ENCODE peak calls at places on chromosomes 13 and 19, in five cellular contexts. One of them, this sample, is unnamed.
A peak's percentile ranks its signal among the peaks of the same experiment; 100 is the strongest.

GRCh38 chr19:752652-753517 is 2.0 kb downstream of the MISP start:
- DNase-seq in PC-3: peak; percentile 94
- DNase-seq in brain microvascular endothelial cell: peak; percentile 84
- DNase-seq in stimulated activated CD4-positive, alpha-beta T cell treated with anti-CD3 and anti-CD28 coated beads, Interleukin-2, amount 100 ng/mL, for 24 hours: no peak
- DNase-seq in omental fat pad: peak; percentile 38
- DNase-seq in this sample: no peak

GRCh38 chr13:74550039-74550438 is 415.8 kb upstream of the KLF12 start:
- DNase-seq in PC-3: no peak
- DNase-seq in brain microvascular endothelial cell: no peak
- DNase-seq in stimulated activated CD4-positive, alpha-beta T cell treated with anti-CD3 and anti-CD28 coated beads, Interleukin-2, amount 100 ng/mL, for 24 hours: no peak
- DNase-seq in omental fat pad: no peak
- DNase-seq in this sample: no peak

GRCh38 chr19:48244289-48244688 is 11.4 kb downstream of the CARD8 start:
- DNase-seq in PC-3: peak; percentile 12
- DNase-seq in brain microvascular endothelial cell: peak; percentile 26
- DNase-seq in stimulated activated CD4-positive, alpha-beta T cell treated with anti-CD3 and anti-CD28 coated beads, Interleukin-2, amount 100 ng/mL, for 24 hours: peak; percentile 52
- DNase-seq in omental fat pad: no peak
- DNase-seq in this sample: no peak

GRCh38 chr13:71858647-71859046 is 8.4 kb downstream of the DACH1 start:
- DNase-seq in PC-3: no peak
- DNase-seq in brain microvascular endothelial cell: no peak
- DNase-seq in stimulated activated CD4-positive, alpha-beta T cell treated with anti-CD3 and anti-CD28 coated beads, Interleukin-2, amount 100 ng/mL, for 24 hours: no peak
- DNase-seq in omental fat pad: no peak
- DNase-seq in this sample: no peak

GRCh38 chr13:48158290-48158689 is 63.4 kb upstream of the MED4 start:
- DNase-seq in PC-3: no peak
- DNase-seq in brain microvascular endothelial cell: no peak
- DNase-seq in stimulated activated CD4-positive, alpha-beta T cell treated with anti-CD3 and anti-CD28 coated beads, Interleukin-2, amount 100 ng/mL, for 24 hours: no peak
- DNase-seq in omental fat pad: no peak
- DNase-seq in this sample: no peak

GRCh38 chr19:30570194-30570593 is 198.0 kb downstream of the ZNF536 start:
- DNase-seq in PC-3: no peak
- DNase-seq in brain microvascular endothelial cell: no peak
- DNase-seq in stimulated activated CD4-positive, alpha-beta T cell treated with anti-CD3 and anti-CD28 coated beads, Interleukin-2, amount 100 ng/mL, for 24 hours: no peak
- DNase-seq in omental fat pad: no peak
- DNase-seq in this sample: no peak

GRCh38 chr13:113546571-113547247 is 37.8 kb upstream of the TFDP1 start:
- DNase-seq in PC-3: no peak
- DNase-seq in brain microvascular endothelial cell: peak; percentile 34
- DNase-seq in stimulated activated CD4-positive, alpha-beta T cell treated with anti-CD3 and anti-CD28 coated beads, Interleukin-2, amount 100 ng/mL, for 24 hours: no peak
- DNase-seq in omental fat pad: no peak
- DNase-seq in this sample: no peak

GRCh38 chr13:32627793-32628192 is 41.5 kb downstream of the PDS5B start:
- DNase-seq in PC-3: no peak
- DNase-seq in brain microvascular endothelial cell: no peak
- DNase-seq in stimulated activated CD4-positive, alpha-beta T cell treated with anti-CD3 and anti-CD28 coated beads, Interleukin-2, amount 100 ng/mL, for 24 hours: no peak
- DNase-seq in omental fat pad: no peak
- DNase-seq in this sample: no peak

GRCh38 chr13:37484056-37484455 is 114.5 kb downstream of the POSTN start:
- DNase-seq in PC-3: no peak
- DNase-seq in brain microvascular endothelial cell: no peak
- DNase-seq in stimulated activated CD4-positive, alpha-beta T cell treated with anti-CD3 and anti-CD28 coated beads, Interleukin-2, amount 100 ng/mL, for 24 hours: no peak
- DNase-seq in omental fat pad: no peak
- DNase-seq in this sample: no peak

GRCh38 chr19:41714598-41714997 is 6.2 kb downstream of the CEACAM5 start:
- DNase-seq in PC-3: no peak
- DNase-seq in brain microvascular endothelial cell: no peak
- DNase-seq in stimulated activated CD4-positive, alpha-beta T cell treated with anti-CD3 and anti-CD28 coated beads, Interleukin-2, amount 100 ng/mL, for 24 hours: no peak
- DNase-seq in omental fat pad: no peak
- DNase-seq in this sample: no peak

GRCh38 chr19:27881213-27881612 is 1331.7 kb downstream of the UQCRFS1 start:
- DNase-seq in PC-3: no peak
- DNase-seq in brain microvascular endothelial cell: no peak
- DNase-seq in stimulated activated CD4-positive, alpha-beta T cell treated with anti-CD3 and anti-CD28 coated beads, Interleukin-2, amount 100 ng/mL, for 24 hours: no peak
- DNase-seq in omental fat pad: no peak
- DNase-seq in this sample: no peak

GRCh38 chr19:34255546-34255945 is 1.2 kb downstream of the GARRE1 start:
- DNase-seq in PC-3: no peak
- DNase-seq in brain microvascular endothelial cell: no peak
- DNase-seq in stimulated activated CD4-positive, alpha-beta T cell treated with anti-CD3 and anti-CD28 coated beads, Interleukin-2, amount 100 ng/mL, for 24 hours: no peak
- DNase-seq in omental fat pad: no peak
- DNase-seq in this sample: no peak

GRCh38 chr13:21677075-21677628 is 6.3 kb downstream of the FGF9 start:
- DNase-seq in PC-3: no peak
- DNase-seq in brain microvascular endothelial cell: no peak
- DNase-seq in stimulated activated CD4-positive, alpha-beta T cell treated with anti-CD3 and anti-CD28 coated beads, Interleukin-2, amount 100 ng/mL, for 24 hours: no peak
- DNase-seq in omental fat pad: no peak
- DNase-seq in this sample: no peak

GRCh38 chr19:45863840-45864628 is at the start of gene FOXA3:
- DNase-seq in PC-3: peak; percentile 39
- DNase-seq in brain microvascular endothelial cell: no peak
- DNase-seq in stimulated activated CD4-positive, alpha-beta T cell treated with anti-CD3 and anti-CD28 coated beads, Interleukin-2, amount 100 ng/mL, for 24 hours: peak; percentile 64
- DNase-seq in omental fat pad: no peak
- DNase-seq in this sample: no peak

GRCh38 chr19:4375164-4375619 is 25.2 kb downstream of the SH3GL1 start:
- DNase-seq in PC-3: peak; percentile 95
- DNase-seq in brain microvascular endothelial cell: no peak
- DNase-seq in stimulated activated CD4-positive, alpha-beta T cell treated with anti-CD3 and anti-CD28 coated beads, Interleukin-2, amount 100 ng/mL, for 24 hours: no peak
- DNase-seq in omental fat pad: no peak
- DNase-seq in this sample: no peak

GRCh38 chr19:771332-771785 is 20.4 kb downstream of the MISP start:
- DNase-seq in PC-3: peak; percentile 50
- DNase-seq in brain microvascular endothelial cell: peak; percentile 22
- DNase-seq in stimulated activated CD4-positive, alpha-beta T cell treated with anti-CD3 and anti-CD28 coated beads, Interleukin-2, amount 100 ng/mL, for 24 hours: no peak
- DNase-seq in omental fat pad: no peak
- DNase-seq in this sample: no peak

GRCh38 chr19:39154626-39155100 is 29.1 kb downstream of the PAK4 start:
- DNase-seq in PC-3: peak; percentile 75
- DNase-seq in brain microvascular endothelial cell: no peak
- DNase-seq in stimulated activated CD4-positive, alpha-beta T cell treated with anti-CD3 and anti-CD28 coated beads, Interleukin-2, amount 100 ng/mL, for 24 hours: no peak
- DNase-seq in omental fat pad: no peak
- DNase-seq in this sample: no peak

GRCh38 chr19:40592170-40592569 is 9.0 kb upstream of the LTBP4 start:
- DNase-seq in PC-3: peak; percentile 64
- DNase-seq in brain microvascular endothelial cell: peak; percentile 71
- DNase-seq in stimulated activated CD4-positive, alpha-beta T cell treated with anti-CD3 and anti-CD28 coated beads, Interleukin-2, amount 100 ng/mL, for 24 hours: no peak
- DNase-seq in omental fat pad: no peak
- DNase-seq in this sample: no peak

GRCh38 chr19:48900477-48901452 is 653 bp downstream of the NUCB1 start:
- DNase-seq in PC-3: peak; percentile 23
- DNase-seq in brain microvascular endothelial cell: no peak
- DNase-seq in stimulated activated CD4-positive, alpha-beta T cell treated with anti-CD3 and anti-CD28 coated beads, Interleukin-2, amount 100 ng/mL, for 24 hours: peak; percentile 23
- DNase-seq in omental fat pad: no peak
- DNase-seq in this sample: no peak

GRCh38 chr19:24029941-24030636 is 56.9 kb upstream of the ZNF254 start:
- DNase-seq in PC-3: no peak
- DNase-seq in brain microvascular endothelial cell: no peak
- DNase-seq in stimulated activated CD4-positive, alpha-beta T cell treated with anti-CD3 and anti-CD28 coated beads, Interleukin-2, amount 100 ng/mL, for 24 hours: no peak
- DNase-seq in omental fat pad: no peak
- DNase-seq in this sample: no peak

GRCh38 chr13:48559638-48560320 is 26.9 kb upstream of the RCBTB2 start:
- DNase-seq in PC-3: peak; percentile 75
- DNase-seq in brain microvascular endothelial cell: peak; percentile 58
- DNase-seq in stimulated activated CD4-positive, alpha-beta T cell treated with anti-CD3 and anti-CD28 coated beads, Interleukin-2, amount 100 ng/mL, for 24 hours: no peak
- DNase-seq in omental fat pad: no peak
- DNase-seq in this sample: no peak

GRCh38 chr13:44755872-44756271 is 179.7 kb upstream of the TSC22D1 start:
- DNase-seq in PC-3: peak; percentile 64
- DNase-seq in brain microvascular endothelial cell: peak; percentile 31
- DNase-seq in stimulated activated CD4-positive, alpha-beta T cell treated with anti-CD3 and anti-CD28 coated beads, Interleukin-2, amount 100 ng/mL, for 24 hours: no peak
- DNase-seq in omental fat pad: no peak
- DNase-seq in this sample: no peak

GRCh38 chr19:55179570-55180484 is at the start of gene SYT5:
- DNase-seq in PC-3: peak; percentile 64
- DNase-seq in brain microvascular endothelial cell: no peak
- DNase-seq in stimulated activated CD4-positive, alpha-beta T cell treated with anti-CD3 and anti-CD28 coated beads, Interleukin-2, amount 100 ng/mL, for 24 hours: peak; percentile 76
- DNase-seq in omental fat pad: no peak
- DNase-seq in this sample: no peak

GRCh38 chr19:35822579-35822978 is 9.9 kb upstream of the PRODH2 start:
- DNase-seq in PC-3: no peak
- DNase-seq in brain microvascular endothelial cell: no peak
- DNase-seq in stimulated activated CD4-positive, alpha-beta T cell treated with anti-CD3 and anti-CD28 coated beads, Interleukin-2, amount 100 ng/mL, for 24 hours: no peak
- DNase-seq in omental fat pad: no peak
- DNase-seq in this sample: no peak

GRCh38 chr19:42233106-42233505 is 9.3 kb downstream of the GSK3A start:
- DNase-seq in PC-3: no peak
- DNase-seq in brain microvascular endothelial cell: no peak
- DNase-seq in stimulated activated CD4-positive, alpha-beta T cell treated with anti-CD3 and anti-CD28 coated beads, Interleukin-2, amount 100 ng/mL, for 24 hours: no peak
- DNase-seq in omental fat pad: no peak
- DNase-seq in this sample: no peak